ENCODE peak calls at places on chromosome 21, in nine cellular contexts. F, P, H, I, K, S, E, L and M are unnamed samples.

GRCh38 chr21:41631564-41632461 is 123.9 kb upstream of the TMPRSS2 start:
- DNase-seq in F (no peak), P (no peak), H (peak; percentile 43), I (no peak), K (peak; percentile 82), S (no peak), E (no peak), L (peak; percentile 52), M (no peak)

GRCh38 chr21:10464975-10465374 is 56.4 kb upstream of the TPTE start:
- DNase-seq in F (no peak), P (no peak), H (no peak), I (no peak), K (no peak), S (no peak), E (no peak), L (no peak), M (no peak)

GRCh38 chr21:26490771-26491170 is 82.3 kb downstream of the CYYR1 start:
- DNase-seq in F (no peak), P (no peak), H (peak; percentile 70), I (no peak), K (no peak), S (no peak), E (no peak), L (peak; percentile 29), M (no peak)

GRCh38 chr21:43758132-43758619 is 17.9 kb downstream of the CSTB start:
- DNase-seq in F (no peak), P (peak; percentile 27), H (peak; percentile 49), I (no peak), K (peak; percentile 54), S (no peak), E (no peak), L (no peak), M (no peak)

GRCh38 chr21:33640697-33641338 is 723 bp downstream of the CRYZL1 start:
- DNase-seq in F (no peak), P (no peak), H (peak; percentile 31), I (no peak), K (no peak), S (peak; percentile 75), E (no peak), L (no peak), M (no peak)

GRCh38 chr21:35649186-35649585 is 411.1 kb downstream of the SETD4 start:
- DNase-seq in F (no peak), P (peak; percentile 7), H (peak; percentile 72), I (no peak), K (no peak), S (peak; percentile 28), E (no peak), L (peak; percentile 72), M (no peak)

GRCh38 chr21:33293136-33293535 is 27.0 kb downstream of the IL10RB start:
- DNase-seq in F (no peak), P (no peak), H (no peak), I (no peak), K (no peak), S (no peak), E (no peak), L (no peak), M (no peak)

GRCh38 chr21:18368193-18368592 is 35.4 kb downstream of the TMPRSS15 start:
- DNase-seq in F (no peak), P (no peak), H (no peak), I (no peak), K (no peak), S (no peak), E (no peak), L (no peak), M (no peak)

GRCh38 chr21:33025471-33026298 is at the start of gene OLIG2:
- DNase-seq in F (no peak), P (no peak), H (no peak), I (no peak), K (no peak), S (peak; percentile 98), E (no peak), L (no peak), M (peak; percentile 68)

GRCh38 chr21:27085387-27085786 is 118.5 kb upstream of the ADAMTS5 start:
- DNase-seq in F (no peak), P (no peak), H (no peak), I (no peak), K (no peak), S (no peak), E (no peak), L (no peak), M (no peak)

GRCh38 chr21:17451364-17451869 is 61.4 kb upstream of the CXADR start:
- DNase-seq in F (no peak), P (no peak), H (peak; percentile 34), I (no peak), K (no peak), S (no peak), E (no peak), L (peak; percentile 70), M (no peak)

GRCh38 chr21:35274090-35274489 is 225.0 kb upstream of the RUNX1 start:
- DNase-seq in F (no peak), P (no peak), H (no peak), I (no peak), K (no peak), S (no peak), E (no peak), L (no peak), M (no peak)

GRCh38 chr21:45993210-45994085 is 11.9 kb downstream of the COL6A1 start:
- DNase-seq in F (no peak), P (no peak), H (no peak), I (no peak), K (peak; percentile 16), S (no peak), E (no peak), L (no peak), M (no peak)